ENCODE peak calls at places on chromosome 17, in six cellular contexts. G, N, Q, W, U and S are unnamed samples.

GRCh38 chr17:51397361-51398127 is 137.2 kb downstream of the UTP18 start:
- DNase-seq in G (no peak), N (no peak), Q (peak; percentile 45), W (peak; percentile 63), U (no peak), S (no peak)

GRCh38 chr17:28363776-28364650 is 986 bp downstream of the SEBOX start:
- DNase-seq in G (no peak), N (no peak), Q (no peak), W (no peak), U (no peak), S (no peak)

GRCh38 chr17:17087424-17088103 is 45.3 kb downstream of the MPRIP start:
- DNase-seq in G (no peak), N (no peak), Q (no peak), W (no peak), U (no peak), S (no peak)

GRCh38 chr17:9432121-9432866 is 143.3 kb downstream of the STX8 start:
- DNase-seq in G (no peak), N (no peak), Q (peak; percentile 30), W (no peak), U (peak; percentile 17), S (no peak)

GRCh38 chr17:50080827-50081226 is 14.3 kb upstream of the PDK2 start:
- DNase-seq in G (no peak), N (no peak), Q (no peak), W (no peak), U (no peak), S (no peak)

GRCh38 chr17:63445065-63445464 is 1.0 kb downstream of the CYB561 start:
- DNase-seq in G (no peak), N (no peak), Q (no peak), W (no peak), U (no peak), S (no peak)

GRCh38 chr17:56977673-56978395 is at the start of gene SCPEP1:
- DNase-seq in G (peak; percentile 97), N (peak; percentile 84), Q (peak; percentile 70), W (peak; percentile 69), U (peak; percentile 83), S (peak; percentile 70)

GRCh38 chr17:35797370-35797769 is 1.9 kb upstream of the MMP28 start:
- DNase-seq in G (no peak), N (peak; percentile 36), Q (no peak), W (no peak), U (no peak), S (no peak)

GRCh38 chr17:78995761-78996451 is 13.7 kb downstream of the CANT1 start:
- DNase-seq in G (no peak), N (no peak), Q (no peak), W (no peak), U (no peak), S (no peak)

GRCh38 chr17:42272576-42272975 is 3.6 kb downstream of the STAT5B start:
- DNase-seq in G (no peak), N (no peak), Q (no peak), W (no peak), U (no peak), S (no peak)

GRCh38 chr17:12388206-12388605 is 277.5 kb upstream of the MYOCD start:
- DNase-seq in G (no peak), N (no peak), Q (peak; percentile 91), W (no peak), U (peak; percentile 57), S (no peak)

GRCh38 chr17:62678214-62678919 is 50.9 kb downstream of the MRC2 start:
- DNase-seq in G (no peak), N (no peak), Q (no peak), W (no peak), U (no peak), S (no peak)

GRCh38 chr17:80855968-80856862 is 135.4 kb upstream of the CHMP6 start:
- DNase-seq in G (no peak), N (no peak), Q (peak; percentile 100), W (peak; percentile 98), U (peak; percentile 100), S (no peak)

GRCh38 chr17:47708864-47709541 is 15.0 kb downstream of the TBKBP1 start:
- DNase-seq in G (peak; percentile 63), N (peak; percentile 67), Q (peak; percentile 31), W (no peak), U (no peak), S (no peak)

GRCh38 chr17:64777413-64778101 is 115.5 kb upstream of the SMURF2 start:
- DNase-seq in G (no peak), N (no peak), Q (no peak), W (no peak), U (no peak), S (no peak)

GRCh38 chr17:78563189-78564145 is 13.7 kb downstream of the DNAH17 start:
- DNase-seq in G (no peak), N (no peak), Q (no peak), W (no peak), U (no peak), S (no peak)

GRCh38 chr17:80109066-80109618 is 7.8 kb downstream of the GAA start:
- DNase-seq in G (no peak), N (no peak), Q (no peak), W (no peak), U (no peak), S (no peak)

GRCh38 chr17:66667491-66668030 is 167.4 kb upstream of the CACNG5 start:
- DNase-seq in G (no peak), N (no peak), Q (no peak), W (no peak), U (no peak), S (no peak)

GRCh38 chr17:3687949-3688614 is 7.9 kb downstream of the P2RX5 start:
- DNase-seq in G (no peak), N (peak; percentile 52), Q (no peak), W (no peak), U (no peak), S (no peak)

GRCh38 chr17:1365445-1366039 is 34.5 kb downstream of the YWHAE start:
- DNase-seq in G (peak; percentile 77), N (no peak), Q (peak; percentile 81), W (peak; percentile 61), U (peak; percentile 87), S (peak; percentile 62)

GRCh38 chr17:70892527-70892926 is 723.2 kb downstream of the KCNJ2 start:
- DNase-seq in G (no peak), N (no peak), Q (no peak), W (no peak), U (no peak), S (no peak)

GRCh38 chr17:70891301-70891700 is 722.0 kb downstream of the KCNJ2 start:
- DNase-seq in G (no peak), N (no peak), Q (no peak), W (no peak), U (no peak), S (no peak)

GRCh38 chr17:70901870-70902269 is 732.5 kb downstream of the KCNJ2 start:
- DNase-seq in G (no peak), N (no peak), Q (no peak), W (no peak), U (no peak), S (no peak)

GRCh38 chr17:70896843-70897242 is 727.5 kb downstream of the KCNJ2 start:
- DNase-seq in G (no peak), N (no peak), Q (no peak), W (no peak), U (no peak), S (no peak)
- H3K14ac ChIP-seq in G (no peak overlapping the region), N (no peak overlapping the region), Q (no peak overlapping the region), W (no peak overlapping the region), U (no peak overlapping the region), S (no peak overlapping the region)

DNA sequence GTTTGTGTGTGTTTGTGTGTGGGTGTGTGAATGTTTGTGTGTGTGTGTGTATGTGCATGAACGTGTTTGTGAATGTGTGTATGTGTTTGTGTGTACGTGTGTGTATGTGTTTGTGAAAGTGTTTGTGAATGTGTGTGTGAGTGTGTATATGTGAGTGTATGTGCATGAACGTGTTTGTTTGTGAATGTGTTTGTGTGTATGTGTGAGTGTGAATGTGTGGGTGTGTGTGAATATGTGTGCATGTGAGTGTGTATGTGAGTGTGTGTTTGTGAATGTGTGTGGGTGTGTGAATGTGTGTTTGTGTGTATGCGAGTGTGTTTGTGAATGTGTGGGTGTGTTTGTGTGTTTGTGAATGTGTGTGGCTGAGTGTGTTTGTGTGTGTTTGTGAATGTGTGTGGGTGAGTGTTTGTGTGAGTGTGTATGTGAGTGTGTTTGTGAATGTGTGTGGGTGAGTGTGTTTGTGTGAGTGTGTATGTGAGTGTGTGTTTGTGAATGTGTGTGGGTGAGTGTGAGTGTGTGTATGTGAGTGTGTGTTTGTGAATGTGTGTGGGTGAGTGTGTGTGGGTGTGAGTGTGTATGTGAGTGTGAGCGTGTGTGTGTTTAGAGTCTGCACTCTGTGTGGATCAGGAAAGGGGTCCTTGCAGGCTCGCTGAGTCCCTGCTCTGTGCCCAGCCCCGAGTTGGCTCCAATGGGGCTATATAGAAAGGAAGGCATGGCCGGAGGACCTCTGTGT is 890 bp upstream of the CD300A start:
- DNase-seq in G (no peak), N (no peak), Q (no peak), W (no peak), U (no peak), S (no peak)
- H3K14ac ChIP-seq in G (no peak overlapping the region), N (no peak overlapping the region), Q (no peak overlapping the region), W (no peak overlapping the region), U (no peak overlapping the region), S (no peak overlapping the region)

GRCh38 chr17:81867123-81867951 is 3.8 kb downstream of the ARHGDIA start:
- DNase-seq in G (peak; percentile 84), N (peak; percentile 64), Q (peak; percentile 52), W (no peak), U (peak; percentile 75), S (no peak)

GRCh38 chr17:81866440-81867122 is 4.6 kb downstream of the ARHGDIA start:
- DNase-seq in G (no peak), N (no peak), Q (no peak), W (no peak), U (peak; percentile 37), S (no peak)

GRCh38 chr17:81865733-81866439 is 5.3 kb downstream of the ARHGDIA start:
- DNase-seq in G (peak; percentile 36), N (no peak), Q (no peak), W (no peak), U (peak; percentile 59), S (no peak)

GRCh38 chr17:81863833-81864768 is 3.8 kb upstream of the P4HB start:
- DNase-seq in G (peak; percentile 71), N (no peak), Q (no peak), W (no peak), U (no peak), S (no peak)

GRCh38 chr17:81865358-81865732 is 5.0 kb upstream of the P4HB start:
- DNase-seq in G (no peak), N (no peak), Q (no peak), W (no peak), U (no peak), S (no peak)
- H3K14ac ChIP-seq in G (no peak overlapping the region), N (no peak overlapping the region), Q (no peak overlapping the region), W (no peak overlapping the region), U (no peak overlapping the region), S (no peak overlapping the region)

GRCh38 chr17:68175905-68176304 is 71.9 kb upstream of the AMZ2 start:
- DNase-seq in G (no peak), N (peak; percentile 26), Q (no peak), W (no peak), U (no peak), S (no peak)
- H3K14ac ChIP-seq in G (no peak overlapping the region), N (no peak overlapping the region), Q (no peak overlapping the region), W (no peak overlapping the region), U (no peak overlapping the region), S (no peak overlapping the region)

GRCh38 chr17:39719563-39719962 is 10.8 kb downstream of the MIEN1 start:
- DNase-seq in G (no peak), N (no peak), Q (no peak), W (no peak), U (no peak), S (no peak)
- H3K14ac ChIP-seq in G (no peak overlapping the region), N (no peak overlapping the region), Q (no peak overlapping the region), W (no peak overlapping the region), U (no peak overlapping the region), S (no peak overlapping the region)